ENCODE peak calls at places on chromosomes 5 and 9, in six cellular contexts. B, H, P, Z, E and X are unnamed samples.

GRCh38 chr5:73591102-73591695 is 25.7 kb downstream of the UTP15 start:
- DNase-seq in B (no peak), H (peak), P (peak), Z (no peak), E (peak), X (no peak)

GRCh38 chr5:141868541-141868940 is 9.7 kb downstream of the PCDH1 start:
- DNase-seq in B (no peak), H (no peak), P (no peak), Z (no peak), E (no peak), X (no peak)

GRCh38 chr5:151151793-151152192 is 5.8 kb downstream of the ANXA6 start:
- DNase-seq in B (no peak), H (no peak), P (no peak), Z (no peak), E (no peak), X (no peak)

GRCh38 chr5:139709587-139710369 is 61.6 kb downstream of the CXXC5 start:
- DNase-seq in B (no peak), H (peak), P (no peak), Z (peak), E (peak), X (peak)

GRCh38 chr9:119289740-119290139 is 79.5 kb downstream of the BRINP1 start:
- DNase-seq in B (no peak), H (peak), P (no peak), Z (no peak), E (peak), X (no peak)

GRCh38 chr5:149799119-149799623 is 69.1 kb downstream of the PPARGC1B start:
- DNase-seq in B (no peak), H (no peak), P (peak), Z (no peak), E (no peak), X (no peak)

GRCh38 chr5:102139029-102139428 is 157.1 kb downstream of the SLCO4C1 start:
- DNase-seq in B (no peak), H (no peak), P (peak), Z (no peak), E (no peak), X (no peak)

GRCh38 chr5:87729786-87730185 is 317.1 kb upstream of the CCNH start:
- DNase-seq in B (no peak), H (no peak), P (no peak), Z (no peak), E (no peak), X (no peak)

GRCh38 chr9:96302021-96302420 is at the start of gene HSD17B3:
- DNase-seq in B (no peak), H (no peak), P (no peak), Z (no peak), E (no peak), X (no peak)

GRCh38 chr9:77959803-77960202 is 71.8 kb downstream of the GNAQ start:
- DNase-seq in B (no peak), H (no peak), P (no peak), Z (no peak), E (no peak), X (no peak)

GRCh38 chr9:37998881-37999311 is 70.1 kb downstream of the SHB start:
- DNase-seq in B (no peak), H (no peak), P (no peak), Z (no peak), E (no peak), X (no peak)

GRCh38 chr5:72242796-72243475 is 77.1 kb downstream of the MRPS27 start:
- DNase-seq in B (no peak), H (no peak), P (no peak), Z (no peak), E (no peak), X (no peak)

GRCh38 chr9:8799231-8800014 is 999.8 kb upstream of the DMAC1 start:
- DNase-seq in B (no peak), H (no peak), P (no peak), Z (no peak), E (no peak), X (no peak)

GRCh38 chr5:10936081-10936480 is 175.0 kb upstream of the DAP start:
- DNase-seq in B (no peak), H (no peak), P (no peak), Z (no peak), E (no peak), X (no peak)

GRCh38 chr5:6574537-6574936 is 58.3 kb downstream of the NSUN2 start:
- DNase-seq in B (no peak), H (no peak), P (no peak), Z (no peak), E (no peak), X (no peak)

GRCh38 chr5:173448856-173449255 is 120.6 kb upstream of the STC2 start:
- DNase-seq in B (no peak), H (no peak), P (no peak), Z (no peak), E (no peak), X (no peak)

GRCh38 chr5:143016777-143017374 is 246.7 kb downstream of the ARHGAP26 start:
- DNase-seq in B (no peak), H (peak), P (peak), Z (no peak), E (peak), X (no peak)

GRCh38 chr5:177447611-177448243 is 1.1 kb downstream of the PRR7 start:
- DNase-seq in B (no peak), H (peak), P (peak), Z (no peak), E (peak), X (no peak)

GRCh38 chr9:125460883-125461475 is 199.4 kb downstream of the GAPVD1 start:
- DNase-seq in B (no peak), H (no peak), P (no peak), Z (no peak), E (no peak), X (no peak)

GRCh38 chr5:171543486-171543885 is 124.0 kb downstream of the FGF18 start:
- DNase-seq in B (no peak), H (no peak), P (no peak), Z (no peak), E (no peak), X (no peak)

GRCh38 chr5:132771559-132771998 is 5.5 kb downstream of the SEPTIN8 start:
- DNase-seq in B (no peak), H (peak), P (no peak), Z (no peak), E (peak), X (no peak)

GRCh38 chr9:129176786-129177442 is 1.1 kb downstream of the IER5L start:
- DNase-seq in B (no peak), H (no peak), P (no peak), Z (peak), E (peak), X (no peak)

GRCh38 chr5:157665467-157666085 is 5.8 kb upstream of the C5orf52 start:
- DNase-seq in B (no peak), H (no peak), P (peak), Z (no peak), E (no peak), X (no peak)

GRCh38 chr5:161093105-161093504 is 241.1 kb upstream of the ATP10B start:
- DNase-seq in B (no peak), H (no peak), P (no peak), Z (no peak), E (no peak), X (no peak)

GRCh38 chr9:20473566-20474116 is 148.7 kb downstream of the MLLT3 start:
- DNase-seq in B (no peak), H (no peak), P (no peak), Z (no peak), E (no peak), X (no peak)

GRCh38 chr5:170006016-170006415 is 25.7 kb upstream of the INSYN2B start:
- DNase-seq in B (no peak), H (no peak), P (no peak), Z (no peak), E (no peak), X (no peak)

GRCh38 chr9:89678394-89679005 is 73.7 kb downstream of the GADD45G start:
- DNase-seq in B (no peak), H (peak), P (no peak), Z (no peak), E (no peak), X (no peak)

GRCh38 chr9:18666987-18667772 is 193.2 kb downstream of the ADAMTSL1 start:
- DNase-seq in B (no peak), H (no peak), P (no peak), Z (no peak), E (no peak), X (no peak)

GRCh38 chr9:40913928-40914673 is 214.4 kb downstream of the FOXD4L6 start:
- DNase-seq in B (no peak), H (no peak), P (no peak), Z (no peak), E (no peak), X (no peak)

GRCh38 chr5:150670961-150671337 is 9.9 kb downstream of the MYOZ3 start:
- DNase-seq in B (no peak), H (no peak), P (no peak), Z (no peak), E (no peak), X (no peak)

GRCh38 chr9:17776735-17777134 is 197.9 kb downstream of the SH3GL2 start:
- DNase-seq in B (no peak), H (peak), P (no peak), Z (no peak), E (no peak), X (no peak)

GRCh38 chr5:120446068-120446492 is 18.0 kb upstream of the PRR16 start:
- DNase-seq in B (no peak), H (no peak), P (peak), Z (no peak), E (no peak), X (no peak)

GRCh38 chr5:33691846-33692245 is 199.9 kb downstream of the ADAMTS12 start:
- DNase-seq in B (no peak), H (no peak), P (no peak), Z (no peak), E (no peak), X (no peak)

GRCh38 chr9:124260769-124261603 is 3.2 kb downstream of the NEK6 start:
- DNase-seq in B (no peak), H (no peak), P (no peak), Z (no peak), E (no peak), X (no peak)

GRCh38 chr5:73883646-73884045 is 257.6 kb downstream of the ARHGEF28 start:
- DNase-seq in B (no peak), H (no peak), P (no peak), Z (no peak), E (no peak), X (no peak)

GRCh38 chr9:93088656-93089015 is 7.4 kb upstream of the CARD19 start:
- DNase-seq in B (no peak), H (no peak), P (no peak), Z (no peak), E (no peak), X (no peak)